ENCODE peak calls at places on chromosome X, in five cellular contexts. One of them, this sample, is unnamed.

GRCh38 chrX:27186671-27187070 is 276.5 kb downstream of the PPP4R3C start:
- DNase-seq in head of caudate nucleus: peak; percentile 1
- DNase-seq in SW480: peak; percentile 33
- DNase-seq in AG09309: no peak
- DNase-seq in left colon: no peak
- DNase-seq in this sample: peak; percentile 28

GRCh38 chrX:153642655-153643430 is 4.2 kb upstream of the DUSP9 start:
- DNase-seq in head of caudate nucleus: no peak
- DNase-seq in SW480: no peak
- DNase-seq in AG09309: no peak
- DNase-seq in left colon: no peak
- DNase-seq in this sample: no peak

GRCh38 chrX:131633285-131633917 is 89.5 kb downstream of the OR13H1 start:
- DNase-seq in head of caudate nucleus: peak; percentile 73
- DNase-seq in SW480: peak; percentile 48
- DNase-seq in AG09309: peak; percentile 13
- DNase-seq in left colon: peak; percentile 53
- DNase-seq in this sample: peak; percentile 41

GRCh38 chrX:84320606-84321005 is 132.6 kb upstream of the RPS6KA6 start:
- DNase-seq in head of caudate nucleus: no peak
- DNase-seq in SW480: no peak
- DNase-seq in AG09309: no peak
- DNase-seq in left colon: no peak
- DNase-seq in this sample: peak; percentile 2

GRCh38 chrX:107123750-107124149 is 5.1 kb upstream of the RBM41 start:
- DNase-seq in head of caudate nucleus: no peak
- DNase-seq in SW480: no peak
- DNase-seq in AG09309: no peak
- DNase-seq in left colon: no peak
- DNase-seq in this sample: no peak

GRCh38 chrX:24672701-24673190 is 21.0 kb upstream of the POLA1 start:
- DNase-seq in head of caudate nucleus: peak; percentile 67
- DNase-seq in SW480: no peak
- DNase-seq in AG09309: no peak
- DNase-seq in left colon: no peak
- DNase-seq in this sample: no peak

GRCh38 chrX:139844163-139844562 is 88.7 kb downstream of the ATP11C start:
- DNase-seq in head of caudate nucleus: no peak
- DNase-seq in SW480: no peak
- DNase-seq in AG09309: no peak
- DNase-seq in left colon: no peak
- DNase-seq in this sample: no peak

GRCh38 chrX:15343075-15343476 is 7.8 kb upstream of the PIGA start:
- DNase-seq in head of caudate nucleus: no peak
- DNase-seq in SW480: no peak
- DNase-seq in AG09309: peak; percentile 31
- DNase-seq in left colon: no peak
- DNase-seq in this sample: peak; percentile 60

GRCh38 chrX:41449615-41450014 is 2.5 kb downstream of the NYX start:
- DNase-seq in head of caudate nucleus: peak; percentile 8
- DNase-seq in SW480: no peak
- DNase-seq in AG09309: no peak
- DNase-seq in left colon: no peak
- DNase-seq in this sample: peak; percentile 24

GRCh38 chrX:126770179-126770578 is 49.4 kb upstream of the PRR32 start:
- DNase-seq in head of caudate nucleus: peak; percentile 3
- DNase-seq in SW480: peak; percentile 21
- DNase-seq in AG09309: no peak
- DNase-seq in left colon: no peak
- DNase-seq in this sample: no peak

GRCh38 chrX:117835034-117835433 is 281.6 kb downstream of the KLHL13 start:
- DNase-seq in head of caudate nucleus: no peak
- DNase-seq in SW480: no peak
- DNase-seq in AG09309: no peak
- DNase-seq in left colon: no peak
- DNase-seq in this sample: no peak

GRCh38 chrX:75893281-75893680 is 108.2 kb upstream of the MAGEE2 start:
- DNase-seq in head of caudate nucleus: no peak
- DNase-seq in SW480: no peak
- DNase-seq in AG09309: no peak
- DNase-seq in left colon: no peak
- DNase-seq in this sample: no peak

GRCh38 chrX:153634832-153635231 is 12.2 kb upstream of the DUSP9 start:
- DNase-seq in head of caudate nucleus: no peak
- DNase-seq in SW480: no peak
- DNase-seq in AG09309: no peak
- DNase-seq in left colon: no peak
- DNase-seq in this sample: no peak

GRCh38 chrX:19599253-19599652 is 83.9 kb upstream of the MAP3K15 start:
- DNase-seq in head of caudate nucleus: no peak
- DNase-seq in SW480: no peak
- DNase-seq in AG09309: no peak
- DNase-seq in left colon: no peak
- DNase-seq in this sample: no peak

GRCh38 chrX:19846995-19847790 is 40.2 kb downstream of the SH3KBP1 start:
- DNase-seq in head of caudate nucleus: no peak
- DNase-seq in SW480: peak; percentile 30
- DNase-seq in AG09309: peak; percentile 65
- DNase-seq in left colon: no peak
- DNase-seq in this sample: peak; percentile 89

GRCh38 chrX:153681175-153681574 is 6.6 kb upstream of the SLC6A8 start:
- DNase-seq in head of caudate nucleus: no peak
- DNase-seq in SW480: no peak
- DNase-seq in AG09309: no peak
- DNase-seq in left colon: no peak
- DNase-seq in this sample: no peak

GRCh38 chrX:40010550-40011364 is 87.0 kb downstream of the BCOR start:
- DNase-seq in head of caudate nucleus: no peak
- DNase-seq in SW480: no peak
- DNase-seq in AG09309: no peak
- DNase-seq in left colon: no peak
- DNase-seq in this sample: no peak

GRCh38 chrX:12955882-12956703 is 18.8 kb upstream of the TMSB4X start:
- DNase-seq in head of caudate nucleus: peak; percentile 41
- DNase-seq in SW480: peak; percentile 95
- DNase-seq in AG09309: no peak
- DNase-seq in left colon: peak; percentile 68
- DNase-seq in this sample: peak; percentile 84

GRCh38 chrX:56811599-56811998 is 82.6 kb downstream of the NBDY start:
- DNase-seq in head of caudate nucleus: no peak
- DNase-seq in SW480: no peak
- DNase-seq in AG09309: no peak
- DNase-seq in left colon: no peak
- DNase-seq in this sample: no peak

GRCh38 chrX:53440631-53441517 is 6.7 kb upstream of the HSD17B10 start:
- DNase-seq in head of caudate nucleus: peak; percentile 49
- DNase-seq in SW480: peak; percentile 75
- DNase-seq in AG09309: no peak
- DNase-seq in left colon: peak; percentile 68
- DNase-seq in this sample: peak; percentile 34

GRCh38 chrX:129193357-129193756 is 329.9 kb downstream of the SMARCA1 start:
- DNase-seq in head of caudate nucleus: no peak
- DNase-seq in SW480: peak; percentile 19
- DNase-seq in AG09309: no peak
- DNase-seq in left colon: peak; percentile 33
- DNase-seq in this sample: no peak

GRCh38 chrX:136104936-136105335 is 42.4 kb upstream of the FHL1 start:
- DNase-seq in head of caudate nucleus: no peak
- DNase-seq in SW480: no peak
- DNase-seq in AG09309: no peak
- DNase-seq in left colon: no peak
- DNase-seq in this sample: no peak

GRCh38 chrX:51955200-51955599 is 61.8 kb downstream of the MAGED1 start:
- DNase-seq in head of caudate nucleus: no peak
- DNase-seq in SW480: peak; percentile 1
- DNase-seq in AG09309: no peak
- DNase-seq in left colon: no peak
- DNase-seq in this sample: no peak

GRCh38 chrX:39613997-39614679 is 483.6 kb downstream of the BCOR start:
- DNase-seq in head of caudate nucleus: no peak
- DNase-seq in SW480: peak; percentile 82
- DNase-seq in AG09309: no peak
- DNase-seq in left colon: no peak
- DNase-seq in this sample: no peak

GRCh38 chrX:23008431-23009099 is 8.8 kb downstream of the DDX53 start:
- DNase-seq in head of caudate nucleus: peak; percentile 1
- DNase-seq in SW480: peak; percentile 21
- DNase-seq in AG09309: no peak
- DNase-seq in left colon: no peak
- DNase-seq in this sample: peak; percentile 39

GRCh38 chrX:48939417-48940228 is 17.8 kb downstream of the OTUD5 start:
- DNase-seq in head of caudate nucleus: no peak
- DNase-seq in SW480: no peak
- DNase-seq in AG09309: no peak
- DNase-seq in left colon: no peak
- DNase-seq in this sample: no peak

GRCh38 chrX:149881081-149881711 is at the start of gene MAGEA8:
- DNase-seq in head of caudate nucleus: no peak
- DNase-seq in SW480: no peak
- DNase-seq in AG09309: no peak
- DNase-seq in left colon: no peak
- DNase-seq in this sample: no peak

GRCh38 chrX:110667706-110668105 is 127.9 kb downstream of the CHRDL1 start:
- DNase-seq in head of caudate nucleus: no peak
- DNase-seq in SW480: peak; percentile 47
- DNase-seq in AG09309: no peak
- DNase-seq in left colon: no peak
- DNase-seq in this sample: no peak

GRCh38 chrX:83845397-83845796 is 15.5 kb upstream of the CYLC1 start:
- DNase-seq in head of caudate nucleus: peak; percentile 5
- DNase-seq in SW480: peak; percentile 33
- DNase-seq in AG09309: no peak
- DNase-seq in left colon: no peak
- DNase-seq in this sample: peak; percentile 22

GRCh38 chrX:36609653-36610585 is 398.2 kb upstream of the FAM47C start:
- DNase-seq in head of caudate nucleus: no peak
- DNase-seq in SW480: no peak
- DNase-seq in AG09309: no peak
- DNase-seq in left colon: no peak
- DNase-seq in this sample: peak; percentile 1

This sample was measured in IMR-90.